ENCODE peak calls at places on chromosome 5, in four cellular contexts. I, S, Y and B are unnamed samples.

GRCh38 chr5:68749648-68750047 is 344.2 kb upstream of the SLC30A5 start:
- DNase-seq in I (no peak), S (no peak), Y (no peak), B (no peak)

GRCh38 chr5:151115272-151115905 is 34.6 kb upstream of the TNIP1 start:
- DNase-seq in I (peak; percentile 84), S (peak; percentile 87), Y (peak; percentile 69), B (peak; percentile 69)

GRCh38 chr5:110094559-110094958 is 404.8 kb downstream of the MAN2A1 start:
- DNase-seq in I (no peak), S (no peak), Y (no peak), B (no peak)

GRCh38 chr5:169933127-169933526 is 47.2 kb downstream of the INSYN2B start:
- DNase-seq in I (no peak), S (no peak), Y (no peak), B (no peak)

GRCh38 chr5:107772418-107773310 is 101.9 kb upstream of the EFNA5 start:
- DNase-seq in I (no peak), S (no peak), Y (no peak), B (no peak)

GRCh38 chr5:957730-958485 is 50.7 kb upstream of the NKD2 start:
- DNase-seq in I (no peak), S (no peak), Y (peak; percentile 7), B (no peak)

GRCh38 chr5:77262685-77263084 is 52.2 kb downstream of the PDE8B start:
- DNase-seq in I (no peak), S (no peak), Y (no peak), B (no peak)

GRCh38 chr5:136979131-136979530 is 520.0 kb downstream of the SPOCK1 start:
- DNase-seq in I (no peak), S (no peak), Y (no peak), B (no peak)

GRCh38 chr5:170540276-170540675 is 36.5 kb downstream of the KCNIP1 start:
- DNase-seq in I (no peak), S (no peak), Y (no peak), B (no peak)

GRCh38 chr5:10307206-10308148 is at the start of gene CMBL:
- DNase-seq in I (no peak), S (peak; percentile 77), Y (peak; percentile 27), B (no peak)

GRCh38 chr5:102554092-102554491 is 55.3 kb upstream of the SLCO6A1 start:
- DNase-seq in I (no peak), S (no peak), Y (no peak), B (no peak)

GRCh38 chr5:119243888-119244287 is 111.9 kb upstream of the TNFAIP8 start:
- DNase-seq in I (no peak), S (peak; percentile 25), Y (no peak), B (no peak)

DNA sequence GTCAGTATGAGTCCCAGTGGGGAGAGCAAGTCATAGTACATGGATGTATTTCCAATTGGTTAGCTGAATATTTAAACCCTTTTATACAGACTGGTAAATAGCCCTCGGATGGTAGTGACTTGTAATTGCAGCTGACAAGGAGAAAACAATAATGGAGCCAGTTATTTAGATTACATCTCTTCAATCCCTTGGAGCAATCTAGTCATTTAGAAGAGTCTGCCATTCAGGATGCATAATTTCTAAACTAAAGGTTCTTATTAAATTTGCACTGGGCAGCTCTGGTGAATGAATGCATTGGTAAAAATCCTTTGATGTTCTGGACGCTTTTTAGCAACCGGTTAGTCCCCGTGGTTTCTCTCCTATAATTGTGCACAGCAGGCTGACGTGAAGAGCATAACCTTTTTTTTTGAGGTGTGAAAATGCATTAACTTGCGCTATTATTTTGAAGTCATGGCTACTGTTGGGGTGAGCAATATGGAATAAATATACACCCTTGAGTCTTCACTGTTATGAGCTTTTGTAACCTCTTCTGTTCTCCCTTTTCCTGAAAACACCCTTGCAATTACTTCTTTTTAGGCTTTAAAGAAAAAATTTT is 158.6 kb upstream of the CD180 start:
- DNase-seq in I (no peak), S (no peak), Y (no peak), B (no peak)
- TF ChIP-seq CTCF in I (no peak), S (no peak), Y (no peak), B (no peak)

GRCh38 chr5:80688648-80689420 is 34.1 kb upstream of the DHFR start:
- DNase-seq in I (no peak), S (no peak), Y (no peak), B (no peak)

GRCh38 chr5:80689627-80690026 is 34.8 kb upstream of the DHFR start:
- DNase-seq in I (no peak), S (no peak), Y (no peak), B (no peak)

DNA sequence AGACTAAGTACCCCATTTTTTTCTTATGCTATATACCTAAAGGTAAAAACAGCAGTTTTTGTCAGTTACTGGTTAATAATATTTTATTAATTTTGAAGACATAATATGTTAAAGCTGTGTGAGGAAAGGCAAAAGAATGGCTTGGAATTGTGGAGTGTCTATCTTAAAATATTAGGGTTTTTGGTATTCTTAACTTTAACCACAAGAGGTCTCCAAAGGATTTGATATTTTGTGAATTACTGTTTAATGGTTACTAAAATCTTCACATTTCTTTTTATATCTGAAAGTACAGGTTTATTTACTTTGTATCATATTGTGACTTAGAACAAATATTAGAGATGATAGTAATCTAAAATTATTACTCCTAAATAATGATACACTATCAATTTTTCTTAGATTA is 32.0 kb upstream of the DHFR start:
- DNase-seq in I (no peak), S (peak; percentile 16), Y (no peak), B (no peak)
- TF ChIP-seq CTCF in I (peak; percentile 21), S (peak; percentile 41), Y (peak; percentile 67), B (no peak)

DNA sequence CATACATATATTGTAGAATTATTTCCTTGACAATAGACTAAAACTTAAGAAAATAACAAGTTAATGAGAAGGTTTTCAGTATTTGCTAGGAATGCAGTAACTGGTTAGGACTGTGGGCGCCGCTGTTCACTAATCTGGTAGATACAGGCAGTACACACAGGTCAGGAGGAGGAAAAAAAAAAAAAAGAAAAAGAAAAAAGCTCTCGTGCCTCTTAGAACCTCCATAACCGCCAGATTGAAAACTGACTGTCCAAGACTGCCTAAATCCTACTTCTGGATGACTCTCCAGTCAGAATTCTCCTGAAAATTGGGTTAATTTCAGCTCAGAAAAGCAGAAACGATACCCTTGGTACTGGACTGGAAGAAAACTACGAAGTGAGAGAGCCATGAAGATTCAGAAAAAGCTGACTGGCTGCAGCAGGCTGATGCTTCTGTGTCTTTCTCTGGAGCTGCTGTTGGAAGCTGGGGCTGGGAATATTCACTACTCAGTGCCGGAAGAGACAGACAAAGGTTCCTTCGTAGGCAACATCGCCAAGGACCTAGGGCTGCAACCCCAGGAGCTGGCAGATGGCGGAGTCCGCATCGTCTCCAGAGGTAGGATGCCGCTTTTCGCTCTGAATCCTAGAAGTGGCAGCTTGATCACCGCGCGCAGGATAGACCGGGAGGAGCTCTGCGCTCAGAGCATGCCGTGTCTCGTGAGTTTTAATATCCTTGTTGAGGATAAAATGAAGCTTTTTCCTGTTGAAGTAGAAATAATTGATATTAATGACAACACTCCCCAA is at the start of gene PCDHGA1:
- DNase-seq in I (no peak), S (peak; percentile 40), Y (no peak), B (no peak)
- TF ChIP-seq CTCF in I (no peak), S (peak; percentile 40), Y (no peak), B (no peak)

GRCh38 chr5:175539936-175540335 is 61.6 kb downstream of the SFXN1 start:
- DNase-seq in I (no peak), S (no peak), Y (no peak), B (no peak)

GRCh38 chr5:175542232-175542965 is 64.0 kb downstream of the SFXN1 start:
- DNase-seq in I (peak; percentile 27), S (no peak), Y (no peak), B (no peak)

GRCh38 chr5:175542966-175543235 is 64.5 kb downstream of the SFXN1 start:
- DNase-seq in I (no peak), S (no peak), Y (no peak), B (no peak)

GRCh38 chr5:175538576-175538975 is 60.2 kb downstream of the SFXN1 start:
- DNase-seq in I (no peak), S (no peak), Y (no peak), B (no peak)

DNA sequence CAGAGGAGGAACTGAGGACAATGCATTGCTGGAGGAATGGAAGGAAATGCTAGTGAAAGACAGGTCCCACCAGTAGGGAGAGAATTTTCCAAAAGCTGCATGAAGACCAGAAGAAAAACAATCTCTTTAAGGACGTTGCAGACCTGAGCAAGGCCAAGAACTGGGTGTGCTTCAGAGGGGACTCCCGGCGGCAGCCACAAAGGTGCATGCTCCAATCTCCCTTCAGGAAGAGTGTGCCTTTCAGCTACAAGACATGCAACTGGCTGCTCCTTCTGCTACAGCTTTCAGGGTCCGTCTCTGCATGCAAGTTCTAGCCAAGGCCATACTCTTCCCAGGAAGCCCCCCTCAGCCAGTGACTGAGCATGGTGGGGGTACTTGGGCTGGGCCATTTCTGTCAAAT is 62.9 kb downstream of the SFXN1 start:
- DNase-seq in I (no peak), S (no peak), Y (no peak), B (no peak)
- TF ChIP-seq CTCF in I (no peak), S (no peak), Y (no peak), B (no peak)

GRCh38 chr5:149406203-149406978 is 27.3 kb upstream of the IL17B start:
- DNase-seq in I (no peak), S (no peak), Y (no peak), B (no peak)
- TF ChIP-seq CTCF in I (no peak), S (no peak), Y (no peak), B (no peak)